ENCODE peak calls at places on chromosomes 7 and 10, in ten cellular contexts. O is spleen, K is K562, I is transverse colon, L is breast epithelium, B is vagina, J is H1, E is endothelial cell of umbilical vein, H is stomach, Q is sigmoid colon. N is an unnamed sample.

GRCh38 chr7:77982926-77983550 is 184.5 kb downstream of the PHTF2 start:
- DNase-seq in J (no peak), K (no peak), B (no peak), H (no peak), Q (no peak), E (no peak), I (no peak), O (no peak), L (no peak), N (no peak)

GRCh38 chr10:123134058-123134914 is 1.5 kb upstream of the HMX3 start:
- DNase-seq in E (no peak), H (no peak), I (no peak), Q (no peak), J (peak), B (no peak), K (no peak), O (no peak), L (no peak), N (no peak)

GRCh38 chr10:68560916-68561691 is 967 bp downstream of the TET1 start:
- DNase-seq in I (peak), H (no peak), K (peak), O (no peak), B (no peak), E (no peak), L (no peak), Q (peak), J (peak), N (peak)

GRCh38 chr7:117097860-117098259 is 144.6 kb downstream of the ST7 start:
- DNase-seq in O (no peak), K (no peak), L (no peak), J (no peak), B (no peak), E (no peak), I (no peak), Q (no peak), H (no peak), N (no peak)

GRCh38 chr10:7855205-7855604 is 36.9 kb downstream of the TAF3 start:
- DNase-seq in J (no peak), H (no peak), L (no peak), K (no peak), I (no peak), E (no peak), O (no peak), B (no peak), Q (no peak), N (no peak)

GRCh38 chr7:152910545-152911013 is 151.0 kb downstream of the ACTR3B start:
- DNase-seq in B (no peak), L (no peak), H (no peak), O (no peak), J (no peak), E (no peak), K (no peak), I (no peak), Q (no peak), N (no peak)

GRCh38 chr7:36366649-36367560 is 22.8 kb upstream of the ANLN start:
- DNase-seq in E (peak), B (no peak), L (peak), I (peak), Q (peak), H (peak), K (peak), J (peak), O (peak), N (peak)

GRCh38 chr10:15898046-15898445 is 37.7 kb upstream of the MINDY3 start:
- DNase-seq in J (no peak), O (no peak), B (no peak), K (no peak), H (no peak), E (peak), L (no peak), I (no peak), Q (no peak), N (no peak)

GRCh38 chr7:150451097-150451793 is 815 bp downstream of the GIMAP8 start:
- DNase-seq in J (no peak), B (no peak), E (peak), H (no peak), Q (peak), L (no peak), K (no peak), I (peak), O (peak), N (no peak)

GRCh38 chr10:3531097-3531645 is 253.8 kb downstream of the KLF6 start:
- DNase-seq in J (no peak), K (no peak), O (no peak), I (no peak), L (no peak), H (no peak), Q (no peak), B (no peak), E (no peak), N (no peak)

GRCh38 chr7:48094861-48095293 is 5.8 kb downstream of the UPP1 start:
- DNase-seq in J (no peak), Q (no peak), E (no peak), H (no peak), B (no peak), L (no peak), O (no peak), I (no peak), K (no peak), N (no peak)

GRCh38 chr10:110081914-110082313 is 74.1 kb downstream of the ADD3 start:
- DNase-seq in E (peak), B (no peak), H (no peak), I (no peak), Q (no peak), L (no peak), K (peak), J (no peak), O (no peak), N (no peak)
- TF ChIP-seq POLR2AphosphoS5 in E (peak), B (no peak), H (no peak), I (peak), Q (no peak), L (peak), K (no peak), J (no peak), O (no peak), N (no peak)

DNA sequence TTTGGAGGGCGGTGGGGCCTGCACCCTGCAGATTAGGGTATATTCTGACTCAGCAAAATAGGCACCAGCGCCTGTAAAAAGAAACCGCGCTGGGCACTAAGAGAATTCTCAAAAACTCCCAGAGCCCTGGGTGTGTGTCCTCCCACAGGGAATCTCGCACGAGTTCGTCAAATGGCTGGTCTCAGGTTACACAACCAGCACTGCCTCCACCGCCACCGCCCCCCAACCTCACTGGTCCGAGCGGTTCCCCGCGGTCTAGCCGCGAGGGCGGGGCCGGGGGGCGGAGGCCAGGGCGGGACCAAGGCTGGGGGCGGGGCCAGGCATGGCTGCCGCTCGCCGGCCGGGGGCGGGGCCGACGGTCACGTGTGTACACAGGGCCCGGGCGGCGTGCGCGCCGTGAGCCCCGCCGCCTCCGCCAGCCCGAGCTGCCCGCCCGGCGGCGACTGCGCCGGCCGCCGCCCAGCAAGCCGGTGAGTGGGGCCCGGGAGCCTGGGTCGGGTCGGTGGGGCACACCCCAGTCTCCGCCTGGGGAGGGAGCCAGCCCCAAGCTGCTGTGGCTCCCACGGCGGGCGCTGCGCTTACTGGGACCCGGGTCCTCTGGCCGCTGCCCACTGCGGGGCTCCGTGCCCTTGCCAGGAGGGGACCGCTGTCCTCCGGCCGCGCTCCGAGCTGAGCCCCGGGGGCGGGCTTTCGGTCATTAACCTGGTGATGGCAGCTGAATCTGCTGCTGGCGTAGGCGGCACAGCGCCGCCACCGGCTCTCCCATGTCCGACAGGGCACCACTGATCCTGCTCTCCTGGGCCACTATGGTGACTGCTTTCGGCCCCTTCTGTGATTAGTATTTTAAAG is at the start of gene GPR146:
- DNase-seq in Q (peak), K (peak), B (no peak), L (peak), H (peak), O (peak), E (peak), I (peak), J (peak), N (peak)
- TF ChIP-seq POLR2A in Q (peak), K (no peak), B (no peak), L (peak), H (no peak), O (no peak), E (peak), I (peak), J (no peak), N (no peak)

GRCh38 chr10:14173706-14174594 is 156.8 kb downstream of the FRMD4A start:
- DNase-seq in B (no peak), I (no peak), Q (no peak), O (no peak), L (no peak), K (no peak), E (peak), H (no peak), J (peak), N (no peak)

GRCh38 chr10:14173391-14173705 is 157.4 kb downstream of the FRMD4A start:
- DNase-seq in L (no peak), I (no peak), Q (no peak), B (no peak), O (no peak), E (no peak), J (no peak), K (no peak), H (no peak), N (no peak)
- TF ChIP-seq POLR2AphosphoS5 in L (no peak), I (no peak), Q (no peak), B (no peak), O (no peak), E (no peak), J (no peak), K (no peak), H (no peak), N (no peak)

GRCh38 chr7:66739477-66739876 is 1.1 kb upstream of the RABGEF1 start:
- DNase-seq in B (no peak), J (no peak), O (no peak), K (no peak), H (no peak), L (no peak), E (no peak), Q (no peak), I (no peak), N (no peak)

GRCh38 chr7:66736892-66737291 is 3.6 kb upstream of the RABGEF1 start:
- DNase-seq in O (no peak), H (no peak), J (no peak), Q (no peak), L (no peak), I (no peak), B (no peak), K (no peak), E (no peak), N (no peak)

GRCh38 chr7:66739953-66740301 is 606 bp upstream of the RABGEF1 start:
- DNase-seq in B (no peak), O (peak), E (no peak), L (no peak), H (no peak), K (no peak), J (no peak), Q (no peak), I (no peak), N (no peak)

GRCh38 chr7:66735850-66736249 is 4.7 kb upstream of the RABGEF1 start:
- DNase-seq in L (no peak), B (no peak), Q (no peak), O (no peak), E (no peak), H (no peak), K (no peak), I (no peak), J (no peak), N (no peak)

GRCh38 chr7:66737667-66738066 is 2.9 kb upstream of the RABGEF1 start:
- DNase-seq in I (no peak), H (no peak), K (no peak), O (no peak), Q (no peak), E (no peak), L (no peak), B (no peak), J (no peak), N (no peak)
- TF ChIP-seq POLR2A in I (no peak), H (no peak), K (no peak), O (no peak), Q (no peak), E (no peak), L (no peak), B (no peak), J (no peak), N (no peak)

GRCh38 chr10:132308588-132309451 is 1.1 kb upstream of the STK32C start:
- DNase-seq in I (no peak), Q (no peak), K (no peak), J (peak), E (no peak), L (peak), O (peak), B (no peak), H (no peak), N (no peak)

GRCh38 chr10:132309466-132309865 is 1.7 kb upstream of the STK32C start:
- DNase-seq in H (no peak), B (no peak), I (no peak), J (no peak), Q (peak), K (no peak), E (no peak), L (peak), O (peak), N (no peak)

GRCh38 chr10:132309879-132310591 is 2.3 kb upstream of the STK32C start:
- DNase-seq in I (no peak), O (peak), K (no peak), E (no peak), L (peak), J (no peak), B (no peak), Q (peak), H (no peak), N (no peak)

GRCh38 chr10:132311338-132311939 is 3.7 kb upstream of the STK32C start:
- DNase-seq in J (no peak), H (no peak), I (no peak), K (peak), L (peak), B (no peak), Q (peak), O (peak), E (no peak), N (no peak)

DNA sequence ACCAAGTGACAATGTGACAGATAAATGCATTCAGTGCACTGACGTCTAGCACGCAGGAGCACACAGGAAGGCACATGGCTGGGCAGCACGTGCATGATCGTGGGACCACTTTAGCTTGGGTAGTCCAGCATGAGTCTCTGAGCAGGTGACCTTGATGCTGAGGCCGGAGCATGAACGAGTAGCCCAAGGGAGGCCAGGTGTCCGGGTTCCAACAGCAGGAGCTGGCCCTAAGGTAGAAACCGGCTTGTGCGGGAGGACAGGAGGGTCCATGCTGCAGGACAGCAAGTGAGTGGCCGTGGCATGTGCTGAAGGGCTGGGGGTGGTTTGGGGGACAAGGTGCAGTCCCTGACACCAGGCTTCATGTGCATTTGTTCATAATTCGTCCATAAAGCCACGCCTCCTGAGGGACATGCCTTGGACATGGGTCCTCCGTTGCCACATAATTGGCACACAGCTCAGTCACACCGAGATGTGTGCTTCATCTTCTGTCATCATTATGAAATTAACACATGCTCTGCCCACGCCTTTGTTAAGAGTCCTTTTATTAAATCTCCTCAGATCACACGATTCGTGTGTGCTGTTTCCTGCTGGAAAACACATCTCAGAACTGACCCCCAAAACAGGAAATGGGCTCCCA is 3.1 kb upstream of the STK32C start:
- DNase-seq in B (no peak), E (no peak), Q (peak), K (no peak), L (peak), O (peak), H (no peak), J (no peak), I (no peak), N (no peak)
- TF ChIP-seq POLR2AphosphoS5 in B (no peak), E (no peak), Q (no peak), K (no peak), L (no peak), O (no peak), H (no peak), J (no peak), I (no peak), N (no peak)

GRCh38 chr7:128152721-128153120 is 88.4 kb upstream of the LEP start:
- DNase-seq in K (no peak), J (peak), Q (no peak), O (no peak), L (no peak), I (no peak), B (peak), E (no peak), H (no peak), N (no peak)
- TF ChIP-seq POLR2A in K (no peak), J (no peak), Q (no peak), O (no peak), L (no peak), I (no peak), B (no peak), E (no peak), H (no peak), N (no peak)

DNA sequence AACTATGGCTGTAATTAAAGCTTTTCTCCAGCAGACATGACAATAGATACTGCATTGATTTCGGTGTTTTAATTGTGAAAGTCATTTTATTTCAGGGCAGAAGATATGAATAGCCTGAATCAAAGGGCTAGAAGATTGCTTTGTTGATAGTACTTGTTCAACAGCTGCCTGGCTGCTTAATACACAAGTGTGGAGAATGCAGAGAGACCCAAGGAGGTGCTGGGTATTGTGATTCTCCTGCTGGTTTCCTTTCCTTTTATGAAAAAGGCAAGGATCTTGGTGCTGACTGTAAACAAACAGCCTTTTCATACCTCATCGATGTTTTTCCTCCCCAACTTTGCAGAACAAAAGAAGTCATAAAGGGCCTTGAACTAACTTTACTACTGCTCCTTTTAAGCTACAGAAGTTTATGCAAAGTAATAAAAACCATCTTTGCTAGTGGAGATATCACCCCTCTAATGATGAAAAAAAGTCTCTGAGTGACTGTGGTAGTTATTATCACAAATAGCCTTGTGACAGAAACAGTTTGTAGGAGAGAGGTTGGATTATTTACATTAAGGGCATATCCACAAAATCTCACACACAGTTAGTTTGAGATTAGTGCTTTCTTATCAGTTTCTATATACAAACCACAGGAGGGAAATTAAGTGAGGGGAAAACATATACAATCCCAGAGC is 800.0 kb downstream of the LRMDA start:
- DNase-seq in J (no peak), K (no peak), O (no peak), I (no peak), E (peak), B (no peak), H (no peak), L (no peak), Q (no peak), N (no peak)
- TF ChIP-seq POLR2AphosphoS5 in J (no peak), K (no peak), O (no peak), I (no peak), E (no peak), B (no peak), H (no peak), L (no peak), Q (no peak), N (no peak)

DNA sequence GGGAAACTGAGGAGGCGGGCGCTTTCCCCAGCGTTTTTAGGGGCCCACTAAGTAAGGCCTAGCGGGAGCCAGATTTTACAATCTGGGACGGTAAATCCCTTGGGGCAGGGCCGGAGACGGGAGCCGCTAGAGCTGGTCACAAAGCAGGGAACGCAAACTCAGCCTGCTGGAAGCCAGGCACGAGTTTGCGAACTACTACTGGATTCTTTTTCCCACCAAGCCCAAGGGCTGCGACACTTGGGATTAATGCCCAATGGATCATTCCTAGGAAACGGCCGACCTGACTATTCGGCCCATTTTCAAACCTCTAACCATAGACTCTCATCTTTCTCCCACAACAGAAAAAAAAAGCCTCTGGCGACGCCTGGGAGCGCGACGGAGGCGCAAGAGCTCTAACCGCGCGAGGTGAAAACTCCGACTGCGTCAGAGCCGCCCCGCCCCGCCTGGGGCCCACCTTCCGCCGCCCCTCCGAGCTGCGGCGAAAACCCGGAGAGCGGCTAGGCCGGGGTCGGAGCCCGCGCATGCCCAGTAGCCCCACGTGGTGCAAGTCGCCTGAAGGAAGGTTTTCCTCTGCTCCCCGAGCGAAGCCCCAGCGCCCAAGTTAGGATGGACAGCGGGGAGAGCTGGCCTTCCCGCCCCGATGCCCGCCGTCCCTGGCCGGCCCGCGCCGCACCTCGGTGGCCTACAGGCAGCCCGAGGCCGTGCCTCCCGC is 554 bp upstream of the SGMS1 start:
- DNase-seq in B (no peak), H (peak), O (peak), E (peak), J (peak), Q (peak), I (peak), L (peak), K (peak), N (peak)
- TF ChIP-seq POLR2A in B (no peak), H (no peak), O (peak), E (peak), J (peak), Q (peak), I (peak), L (peak), K (no peak), N (no peak)

GRCh38 chr10:12349628-12350166 is 350 bp downstream of the CAMK1D start:
- DNase-seq in E (no peak), B (no peak), O (peak), L (no peak), H (no peak), K (no peak), Q (peak), J (no peak), I (no peak), N (no peak)
- TF ChIP-seq POLR2AphosphoS5 in E (no peak), B (no peak), O (no peak), L (no peak), H (no peak), K (no peak), Q (no peak), J (no peak), I (no peak), N (peak)

N was measured in GM12892.